ENCODE peak calls at places on chromosomes 11 and 22, in eight cellular contexts. P is adrenal gland, H is Peyer's patch, J is lung, Z is IMR-90, Y is H1, T is A549, Q is hepatocyte. I is an unnamed sample. For H3K9me3 and H3K4me1, the result is how much of the 10 kb centered on the place peaks cover.

GRCh38 chr22:38205261-38206128 is 3.7 kb downstream of the MAFF start:
- DNase-seq in Z (peak), H (no peak), P (peak), Q (peak), T (no peak), Y (no peak), J (no peak), I (no peak)

GRCh38 chr11:74756571-74756970 is 7.9 kb downstream of the RNF169 start:
- DNase-seq in Y (no peak), H (no peak), Z (no peak), T (no peak), P (no peak), Q (no peak), J (no peak), I (no peak)

GRCh38 chr11:102316505-102316904 is 779 bp upstream of the BIRC3 start:
- DNase-seq in H (no peak), Z (no peak), P (no peak), Y (no peak), J (no peak), Q (no peak), T (peak), I (no peak)

GRCh38 chr22:31526275-31526674 is 29.9 kb downstream of the SFI1 start:
- DNase-seq in J (no peak), Z (no peak), Y (no peak), H (no peak), T (no peak), P (no peak), Q (no peak), I (no peak)

GRCh38 chr22:31179345-31179744 is 19.4 kb downstream of the RNF185 start:
- DNase-seq in J (no peak), H (no peak), P (no peak), Q (no peak), T (peak), Z (peak), Y (no peak), I (no peak)

GRCh38 chr11:70948855-70949551 is 303.4 kb downstream of the SHANK2 start:
- DNase-seq in Y (no peak), H (no peak), J (no peak), Z (no peak), T (no peak), Q (no peak), P (no peak), I (peak)

GRCh38 chr22:21984793-21985192 is 2.2 kb upstream of the TOP3B start:
- DNase-seq in Z (peak), J (no peak), P (no peak), T (peak), Y (peak), H (no peak), Q (peak), I (no peak)

GRCh38 chr11:57179701-57180100 is 2.1 kb upstream of the LRRC55 start:
- DNase-seq in Y (no peak), Q (no peak), T (no peak), H (no peak), Z (no peak), J (no peak), P (no peak), I (no peak)

GRCh38 chr11:17725174-17725573 is 5.8 kb downstream of the MYOD1 start:
- DNase-seq in J (no peak), P (no peak), H (no peak), T (no peak), Y (no peak), Z (no peak), Q (no peak), I (no peak)

GRCh38 chr11:69135420-69136363 is 20.0 kb upstream of the SMIM38 start:
- DNase-seq in T (no peak), Z (no peak), Q (no peak), Y (no peak), J (no peak), P (no peak), H (no peak), I (no peak)
- H3K9me3 ChIP-seq in T (under half), Z (under half), Q (under half), Y (under half), J (under half), P (under half), H (under half), I (under half)

GRCh38 chr22:44834065-44834464 is 81.7 kb downstream of the ARHGAP8 start:
- DNase-seq in Z (no peak), P (no peak), Q (no peak), Y (no peak), J (no peak), H (no peak), T (no peak), I (no peak)
- H3K4me1 ChIP-seq in Z (under half), P (under half), Q (under half), Y (under half), J (under half), H (under half), T (under half), I (under half)

DNA sequence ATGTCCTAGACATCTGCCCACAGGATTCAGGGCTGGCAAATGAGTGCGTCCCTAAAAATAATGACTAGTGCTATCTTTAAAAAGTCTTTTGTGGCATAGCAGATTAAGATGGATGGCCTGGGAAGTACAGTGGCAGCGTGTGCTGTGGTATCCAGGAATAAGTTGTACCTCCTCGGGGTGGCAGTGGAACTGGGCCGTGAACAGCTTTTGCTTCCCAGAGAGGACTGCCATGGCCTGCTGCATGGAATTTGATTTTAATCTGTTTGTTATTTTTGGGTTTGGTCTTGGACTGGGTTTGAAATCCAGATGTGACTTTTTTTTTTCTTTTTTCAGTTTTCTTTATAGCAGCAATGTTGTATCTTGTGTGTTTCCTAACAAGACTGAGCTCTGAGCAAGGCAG is 71.3 kb upstream of the PARVG start:
- DNase-seq in P (no peak), Y (no peak), Q (no peak), H (no peak), T (no peak), Z (no peak), J (no peak), I (no peak)
- TF ChIP-seq CTCF in P (no peak), Y (no peak), Q (no peak), H (no peak), T (no peak), Z (no peak), J (no peak), I (no peak)

DNA sequence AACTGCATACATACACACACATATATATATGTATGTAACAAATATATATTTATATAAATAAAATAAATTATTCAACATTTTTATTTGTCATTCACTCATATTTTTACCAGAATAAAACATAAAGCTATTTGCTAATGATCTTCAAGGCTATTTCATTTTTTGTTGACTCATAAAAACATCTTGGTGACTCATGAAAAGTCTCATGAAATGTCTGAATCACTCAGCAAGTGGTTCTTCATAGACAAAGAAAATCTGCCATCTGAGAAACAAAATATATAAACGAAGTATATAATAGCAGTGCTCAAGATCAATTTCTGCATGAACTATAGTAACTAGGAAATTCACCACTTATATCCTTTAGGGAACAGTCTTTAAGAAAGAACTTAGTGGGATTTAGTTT is 764.8 kb upstream of the FAT3 start:
- DNase-seq in Y (no peak), H (no peak), P (no peak), J (no peak), Q (no peak), Z (no peak), T (no peak), I (no peak)
- H3K9me3 ChIP-seq in Y (under half), H (under half), P (under half), J (under half), Q (under half), Z (under half), T (under half), I (under half)

DNA sequence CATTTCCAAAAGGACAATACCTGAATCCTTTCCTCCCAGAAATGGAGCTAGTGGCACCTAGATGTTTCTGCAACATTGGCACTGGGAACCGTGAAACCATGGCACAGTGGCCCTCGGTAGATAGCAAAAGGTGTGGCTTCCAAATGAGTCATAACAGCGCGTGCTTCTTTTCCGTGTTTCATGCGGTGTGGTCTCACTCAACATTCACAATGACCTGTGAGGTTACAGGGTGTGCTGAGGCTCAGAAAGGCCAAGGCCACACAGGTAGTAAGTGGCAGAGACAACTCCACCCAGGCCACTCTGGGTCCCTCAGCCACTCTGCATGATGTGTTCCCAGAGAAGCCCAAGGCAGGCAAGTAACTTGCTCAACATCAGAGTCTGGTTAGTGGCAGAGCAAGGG is 67.4 kb downstream of the TP53I11 start:
- DNase-seq in P (no peak), J (no peak), Z (no peak), T (no peak), H (peak), Q (no peak), Y (no peak), I (no peak)
- H3K4me1 ChIP-seq in P (under half), J (under half), Z (under half), T (under half), H (under half), Q (under half), Y (under half), I (under half)

GRCh38 chr11:94768602-94769511 is 701 bp downstream of the AMOTL1 start:
- DNase-seq in Y (peak), Z (peak), Q (peak), H (no peak), J (peak), P (peak), T (no peak), I (peak)

GRCh38 chr11:94767292-94767690 is 865 bp upstream of the AMOTL1 start:
- DNase-seq in J (no peak), P (no peak), T (no peak), H (no peak), Z (no peak), Q (no peak), Y (no peak), I (no peak)

GRCh38 chr11:94766656-94767291 is 1.4 kb upstream of the AMOTL1 start:
- DNase-seq in H (no peak), T (no peak), Q (peak), Y (no peak), J (no peak), P (no peak), Z (no peak), I (no peak)

GRCh38 chr11:94769897-94770296 is 1.7 kb downstream of the AMOTL1 start:
- DNase-seq in J (no peak), H (no peak), Y (no peak), P (no peak), T (no peak), Z (no peak), Q (no peak), I (no peak)

DNA sequence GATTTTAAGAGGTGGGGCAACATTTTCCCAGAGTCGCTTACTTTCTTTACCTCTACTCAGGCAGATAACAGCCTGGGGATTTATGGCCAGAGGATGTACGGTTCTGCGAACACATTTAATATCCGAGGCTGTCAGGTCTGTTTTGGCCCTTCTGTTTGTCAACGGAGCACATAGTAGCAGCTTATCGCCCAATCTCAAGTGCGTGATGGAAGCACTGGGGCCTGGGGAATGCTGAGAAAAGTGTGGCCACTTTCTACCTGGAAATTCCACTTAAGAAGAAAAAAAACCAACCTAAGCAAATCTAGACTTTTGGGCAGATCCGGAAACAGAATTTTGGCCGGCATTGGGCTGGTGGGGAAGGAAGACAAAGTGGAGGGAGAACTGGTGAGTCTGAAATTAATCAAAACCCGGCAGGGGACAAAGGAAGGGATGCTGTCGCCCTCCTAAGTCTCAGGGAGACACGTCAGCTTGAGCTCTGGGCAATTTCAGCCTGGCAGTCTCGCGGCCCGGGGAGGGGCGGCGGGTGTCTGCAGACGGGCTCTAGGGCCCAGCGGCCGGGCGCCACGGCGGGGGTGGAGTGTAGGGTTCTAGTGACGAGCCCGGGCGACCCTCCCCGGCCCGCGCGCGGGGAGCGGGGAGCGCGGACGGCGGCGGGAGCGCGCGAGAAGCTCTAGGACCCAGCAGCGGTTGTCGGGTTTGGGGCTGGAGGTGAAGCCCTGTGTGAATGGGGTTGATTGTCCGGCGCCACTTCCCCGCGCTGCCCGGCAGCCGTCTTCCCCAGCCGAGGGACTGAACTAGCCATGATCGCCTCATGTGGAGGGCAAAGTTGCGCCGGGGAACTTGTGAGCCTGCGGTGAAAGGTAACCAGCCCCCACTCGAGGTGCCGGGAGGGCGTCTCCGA is at the start of gene AMOTL1:
- DNase-seq in T (peak), P (peak), Y (peak), H (peak), J (peak), Q (peak), Z (peak), I (peak)
- TF ChIP-seq CTCF in T (no peak), P (no peak), Y (no peak), H (no peak), J (no peak), Q (peak), Z (no peak), I (no peak)